ENCODE peak calls at places on chromosomes 11 and 22, in seven cellular contexts. S is adrenal gland, J is mucosa of descending colon, L is astrocyte, A is stomach, I is esophagus squamous epithelium, D is osteoblast. F is an unnamed sample. For H3K4me1, the result is how much of the 10 kb centered on the place peaks cover.

GRCh38 chr11:67280341-67280790 is 8.7 kb upstream of the ANKRD13D start:
- DNase-seq in S (no peak), J (peak), L (no peak), A (no peak), I (no peak), D (peak), F (peak)

GRCh38 chr22:22010358-22010757 is 27.8 kb upstream of the TOP3B start:
- DNase-seq in S (no peak), J (no peak), L (no peak), A (no peak), I (no peak), D (no peak), F (no peak)

GRCh38 chr22:29225422-29226090 is 19.9 kb downstream of the EMID1 start:
- DNase-seq in S (peak), J (no peak), L (no peak), A (no peak), I (no peak), D (peak), F (peak)

GRCh38 chr22:17436382-17436951 is 67.2 kb downstream of the CECR2 start:
- DNase-seq in S (no peak), J (no peak), L (peak), A (no peak), I (no peak), D (no peak), F (no peak)

GRCh38 chr11:34599406-34599901 is 21.4 kb upstream of the EHF start:
- DNase-seq in S (no peak), J (no peak), L (peak), A (no peak), I (no peak), D (peak), F (no peak)

GRCh38 chr11:27213232-27213660 is 149.8 kb downstream of the CCDC34 start:
- DNase-seq in S (no peak), J (no peak), L (peak), A (no peak), I (no peak), D (no peak), F (no peak)

GRCh38 chr11:87431386-87431785 is 393.7 kb downstream of the TMEM135 start:
- DNase-seq in S (no peak), J (no peak), L (no peak), A (no peak), I (no peak), D (no peak), F (no peak)

GRCh38 chr22:49739138-49739537 is 88.5 kb downstream of the BRD1 start:
- DNase-seq in S (no peak), J (no peak), L (no peak), A (no peak), I (no peak), D (no peak), F (no peak)

GRCh38 chr11:45715398-45715797 is 50.0 kb upstream of the CHST1 start:
- DNase-seq in S (no peak), J (no peak), L (no peak), A (no peak), I (no peak), D (no peak), F (no peak)

GRCh38 chr22:50729391-50730012 is 8.5 kb upstream of the ACR start:
- DNase-seq in S (peak), J (peak), L (no peak), A (no peak), I (no peak), D (peak), F (peak)

DNA sequence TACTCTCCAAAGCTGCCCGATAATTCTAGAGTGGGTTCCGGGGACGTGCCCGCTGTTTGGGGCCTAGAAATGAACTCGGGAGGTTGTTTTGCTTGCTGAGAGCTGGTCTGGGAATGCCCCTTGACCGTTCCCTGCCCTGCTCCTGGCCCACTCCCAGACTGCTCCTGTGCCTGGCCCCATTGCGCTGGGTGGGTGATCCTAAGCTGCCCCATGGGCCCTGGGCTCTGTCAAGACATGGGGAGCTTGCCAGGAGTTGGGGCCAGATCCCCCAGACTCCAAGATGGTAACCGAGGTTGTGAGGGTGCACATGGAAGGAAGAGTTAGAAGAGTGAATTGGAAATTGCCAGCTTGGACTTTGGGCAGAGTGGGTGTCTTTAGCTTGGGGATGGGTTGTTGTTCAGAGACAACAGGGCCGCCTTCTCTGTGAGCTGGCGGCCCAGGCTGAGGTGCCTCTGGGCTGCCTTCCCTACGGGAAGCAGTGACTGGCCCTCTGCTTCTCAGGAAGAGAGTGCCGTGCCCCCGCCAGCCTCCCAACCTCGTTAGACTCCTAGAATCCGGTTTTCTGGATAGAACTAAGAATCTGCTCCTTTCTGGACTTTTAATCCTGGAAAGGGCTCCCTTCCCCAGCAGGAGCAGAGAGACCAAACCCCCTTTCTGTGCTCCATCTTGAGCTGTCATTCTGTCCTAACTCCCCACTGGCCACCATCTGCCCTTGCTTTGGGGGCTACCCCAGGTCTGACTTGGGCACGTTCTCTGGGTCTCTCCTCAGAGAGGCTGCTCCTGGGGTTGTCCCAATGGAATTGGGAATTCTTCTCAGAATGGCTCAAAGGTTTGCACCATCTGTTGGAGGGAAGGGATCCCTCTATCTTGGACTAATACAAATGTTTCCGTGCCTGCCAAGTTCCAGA is 1.8 kb downstream of the ST3GAL4 start:
- DNase-seq in S (no peak), J (no peak), L (no peak), A (no peak), I (no peak), D (peak), F (no peak)
- H3K4me3 ChIP-seq in S (peak), J (no peak), L (peak), A (peak), I (peak), D (peak), F (peak)

GRCh38 chr11:8092587-8093424 is 11.8 kb downstream of the TUB start:
- DNase-seq in S (peak), J (no peak), L (peak), A (peak), I (no peak), D (peak), F (peak)
- TF ChIP-seq CTCF in S (peak), J (peak), L (peak), A (peak), I (peak), D (peak), F (peak)

GRCh38 chr11:90722552-90723190 is 499.8 kb upstream of the CHORDC1 start:
- DNase-seq in S (no peak), J (no peak), L (no peak), A (no peak), I (no peak), D (no peak), F (no peak)
- H3K4me1 ChIP-seq in S (under half), J (under half), L (under half), A (under half), I (under half), D (under half), F (under half)

GRCh38 chr11:116445108-116446047 is 327.4 kb downstream of the BUD13 start:
- DNase-seq in S (no peak), J (no peak), L (no peak), A (no peak), I (no peak), D (no peak), F (no peak)
- H3K4me3 ChIP-seq in S (no peak), J (no peak), L (no peak), A (no peak), I (no peak), D (no peak), F (no peak)

DNA sequence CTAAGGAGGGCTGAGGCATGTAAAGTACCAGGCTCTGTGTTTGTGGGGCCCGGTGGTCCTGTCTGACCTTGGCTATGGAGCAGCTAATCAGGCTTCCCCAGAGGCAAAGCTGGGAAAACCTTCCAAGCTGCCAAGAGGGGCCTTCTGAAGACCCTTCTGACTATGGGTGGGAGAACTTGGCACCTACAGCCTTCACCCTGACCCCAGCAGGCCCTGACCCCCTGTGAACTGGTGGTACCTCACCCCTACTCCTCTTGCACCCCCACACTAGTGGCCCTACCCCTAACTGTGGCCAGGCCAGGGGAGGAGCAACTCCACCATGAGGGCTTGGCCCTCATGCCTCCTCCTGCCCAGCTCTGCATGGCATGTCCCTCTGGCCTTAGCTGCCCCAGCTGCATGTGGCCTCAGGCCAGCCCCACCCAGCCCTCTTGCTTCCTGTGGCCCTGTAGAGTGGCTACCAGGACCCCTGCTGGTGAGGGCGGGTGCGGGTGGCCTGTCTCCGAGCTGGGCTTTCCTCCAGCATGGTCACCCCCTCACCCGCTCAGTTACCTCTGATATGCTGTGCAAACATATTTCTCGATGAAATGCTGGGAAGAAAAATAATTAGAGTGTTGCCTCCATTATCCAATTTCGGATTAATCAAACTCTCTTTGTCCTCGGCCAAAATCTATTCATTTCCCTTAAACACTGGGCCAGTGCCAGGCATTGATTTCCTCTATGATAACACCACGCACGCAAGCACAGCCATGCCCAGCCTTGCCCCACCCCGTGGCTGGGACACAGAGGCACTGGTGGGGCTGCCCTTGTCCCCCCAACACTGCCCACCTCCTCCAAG is 7.5 kb downstream of the GNAZ start:
- DNase-seq in S (no peak), J (no peak), L (no peak), A (peak), I (no peak), D (peak), F (no peak)
- TF ChIP-seq CTCF in S (no peak), J (no peak), L (no peak), A (peak), I (no peak), D (no peak), F (no peak)

DNA sequence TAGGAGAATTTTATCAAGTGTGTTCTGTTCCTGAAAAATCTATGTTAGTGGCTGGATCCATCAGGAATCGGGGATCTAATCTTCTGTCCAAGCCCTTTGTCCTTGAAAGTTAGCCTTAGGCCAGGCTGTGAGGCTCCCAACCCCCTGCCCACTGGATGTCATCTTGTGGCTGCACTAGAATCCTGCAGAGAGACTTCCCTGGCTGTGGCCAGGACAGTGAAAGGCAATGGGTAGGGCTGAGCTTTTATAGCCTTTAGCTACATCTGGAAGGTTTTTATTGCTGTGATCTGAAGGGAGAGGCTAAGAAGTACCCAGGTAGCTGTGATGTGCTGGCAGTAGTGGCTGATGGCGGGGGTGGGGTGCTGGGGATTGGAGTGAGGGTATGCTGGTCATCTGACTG is 2.1 kb downstream of the OAF start:
- DNase-seq in S (no peak), J (peak), L (no peak), A (no peak), I (no peak), D (no peak), F (no peak)
- H3K4me1 ChIP-seq in S (half or more), J (under half), L (under half), A (under half), I (under half), D (under half), F (under half)

F was measured in psoas muscle.